ENCODE peak calls at places on chromosomes 12 and 14, in six cellular contexts. I is ACHN, Y is mesendoderm, E is amniotic stem cell, O is NCI-H460, J is non-pigmented ciliary epithelial cell. P is an unnamed sample.

GRCh38 chr12:123293178-123293760 is 21.6 kb upstream of the CDK2AP1 start:
- DNase-seq in I (no peak), Y (no peak), E (no peak), O (no peak), J (no peak), P (no peak)

GRCh38 chr12:102300824-102301461 is 103.3 kb upstream of the PMCH start:
- DNase-seq in I (peak), Y (peak), E (no peak), O (peak), J (peak), P (peak)

GRCh38 chr12:11814362-11814761 is 164.9 kb downstream of the ETV6 start:
- DNase-seq in I (peak), Y (peak), E (no peak), O (no peak), J (no peak), P (peak)

GRCh38 chr12:91529829-91530228 is 347.2 kb upstream of the DCN start:
- DNase-seq in I (no peak), Y (no peak), E (no peak), O (no peak), J (no peak), P (no peak)

GRCh38 chr14:103023881-103024473 is 33.4 kb downstream of the CDC42BPB start:
- DNase-seq in I (no peak), Y (peak), E (no peak), O (no peak), J (peak), P (no peak)

GRCh38 chr14:64628940-64629403 is 75.3 kb upstream of the PLEKHG3 start:
- DNase-seq in I (no peak), Y (peak), E (peak), O (no peak), J (peak), P (peak)

GRCh38 chr12:120584343-120585149 is 3.3 kb upstream of the POP5 start:
- DNase-seq in I (peak), Y (peak), E (no peak), O (no peak), J (no peak), P (peak)

GRCh38 chr12:75389061-75389460 is 1.8 kb upstream of the GLIPR1L2 start:
- DNase-seq in I (peak), Y (no peak), E (peak), O (no peak), J (peak), P (no peak)

GRCh38 chr14:68958553-68958952 is 20.5 kb downstream of the ACTN1 start:
- DNase-seq in I (no peak), Y (no peak), E (no peak), O (no peak), J (no peak), P (no peak)

GRCh38 chr14:64601571-64601970 is 51.8 kb downstream of the PPP1R36 start:
- DNase-seq in I (no peak), Y (no peak), E (no peak), O (no peak), J (no peak), P (no peak)

GRCh38 chr14:81303258-81303935 is 82.6 kb upstream of the GTF2A1 start:
- DNase-seq in I (no peak), Y (no peak), E (no peak), O (no peak), J (no peak), P (peak)

GRCh38 chr12:68154768-68155167 is 4.8 kb downstream of the IFNG start:
- DNase-seq in I (no peak), Y (no peak), E (no peak), O (no peak), J (no peak), P (no peak)

GRCh38 chr14:103185051-103186027 is 62.1 kb downstream of the TNFAIP2 start:
- DNase-seq in I (peak), Y (peak), E (no peak), O (peak), J (no peak), P (no peak)

GRCh38 chr12:25677180-25677937 is 124.3 kb upstream of the LMNTD1 start:
- DNase-seq in I (peak), Y (no peak), E (no peak), O (no peak), J (no peak), P (no peak)

GRCh38 chr12:57340104-57340503 is 89.1 kb upstream of the STAC3 start:
- DNase-seq in I (peak), Y (peak), E (no peak), O (no peak), J (peak), P (no peak)

GRCh38 chr14:101843665-101844064 is 82.2 kb downstream of the PPP2R5C start:
- DNase-seq in I (no peak), Y (peak), E (no peak), O (no peak), J (no peak), P (no peak)

GRCh38 chr12:74317078-74317581 is 220.5 kb upstream of the ATXN7L3B start:
- DNase-seq in I (peak), Y (peak), E (no peak), O (no peak), J (peak), P (peak)

GRCh38 chr12:18824287-18824686 is 86.4 kb downstream of the CAPZA3 start:
- DNase-seq in I (no peak), Y (no peak), E (no peak), O (no peak), J (no peak), P (no peak)

GRCh38 chr14:63164108-63164683 is 40.0 kb upstream of the RHOJ start:
- DNase-seq in I (no peak), Y (no peak), E (no peak), O (no peak), J (no peak), P (peak)

GRCh38 chr14:69606258-69606657 is 5.1 kb upstream of the SUSD6 start:
- DNase-seq in I (no peak), Y (peak), E (no peak), O (no peak), J (no peak), P (peak)

GRCh38 chr12:11765817-11766794 is 116.6 kb downstream of the ETV6 start:
- DNase-seq in I (no peak), Y (peak), E (no peak), O (no peak), J (peak), P (peak)

GRCh38 chr12:122004633-122005071 is 17.0 kb upstream of the BCL7A start:
- DNase-seq in I (no peak), Y (no peak), E (no peak), O (no peak), J (no peak), P (no peak)

GRCh38 chr12:3553681-3554546 is 62.9 kb downstream of the PRMT8 start:
- DNase-seq in I (no peak), Y (peak), E (no peak), O (no peak), J (no peak), P (peak)